ENCODE peak calls at places on chromosomes 13 and 19, in four cellular contexts. I is effector memory CD4-positive, alpha-beta T cell; J is fibroblast of lung; K is lower lobe of right lung. E is an unnamed sample. For H3K4me1 and H3K36me3, the result is how much of the 10 kb centered on the place peaks cover.

GRCh38 chr19:47363758-47364529 is 14.8 kb downstream of the DHX34 start:
- DNase-seq in J (peak), I (no peak), K (no peak), E (no peak)

GRCh38 chr19:18000981-18001836 is 6.8 kb upstream of the ARRDC2 start:
- DNase-seq in J (peak), K (peak), I (peak), E (peak)

GRCh38 chr13:49772828-49773227 is 19.7 kb downstream of the KPNA3 start:
- DNase-seq in K (no peak), J (no peak), I (no peak), E (no peak)

GRCh38 chr13:45339867-45340266 is 1.1 kb downstream of the TPT1 start:
- DNase-seq in K (no peak), I (no peak), J (no peak), E (no peak)

GRCh38 chr13:48068952-48069351 is 26.0 kb downstream of the MED4 start:
- DNase-seq in I (no peak), K (no peak), J (peak), E (no peak)

GRCh38 chr13:51212808-51213728 is 9.1 kb upstream of the FAM124A start:
- DNase-seq in J (peak), K (no peak), I (no peak), E (no peak)

GRCh38 chr13:63944896-63945295 is 2529.2 kb upstream of the PCDH20 start:
- DNase-seq in J (peak), K (no peak), I (no peak), E (no peak)

GRCh38 chr19:30341646-30342201 is 30.5 kb upstream of the ZNF536 start:
- DNase-seq in I (no peak), J (no peak), K (no peak), E (no peak)

GRCh38 chr13:35923347-35923746 is 207.8 kb downstream of the DCLK1 start:
- DNase-seq in I (no peak), J (peak), K (no peak), E (no peak)

GRCh38 chr13:19805765-19806164 is 23.0 kb upstream of the PSPC1 start:
- DNase-seq in I (no peak), J (no peak), K (no peak), E (no peak)

GRCh38 chr13:50805805-50806204 is 37.7 kb downstream of the DLEU7 start:
- DNase-seq in I (no peak), J (peak), K (no peak), E (peak)

GRCh38 chr13:78398743-78399410 is 204.5 kb downstream of the POU4F1 start:
- DNase-seq in K (no peak), J (no peak), I (no peak), E (no peak)

GRCh38 chr19:16383584-16384161 is 59.0 kb downstream of the KLF2 start:
- DNase-seq in J (no peak), I (no peak), K (no peak), E (no peak)

GRCh38 chr13:70814684-70815083 is 706.4 kb upstream of the KLHL1 start:
- DNase-seq in K (no peak), I (no peak), J (no peak), E (no peak)

GRCh38 chr19:34816708-34817107 is 43.7 kb upstream of the ZNF599 start:
- DNase-seq in I (no peak), J (no peak), K (no peak), E (no peak)

GRCh38 chr19:31520633-31521032 is 171.4 kb upstream of the TSHZ3 start:
- DNase-seq in I (no peak), K (no peak), J (no peak), E (no peak)

GRCh38 chr19:53659292-53659691 is 27.5 kb downstream of the DPRX start:
- DNase-seq in J (no peak), K (no peak), I (no peak), E (no peak)

GRCh38 chr13:36244073-36244472 is 29.7 kb upstream of the SOHLH2 start:
- DNase-seq in K (no peak), J (no peak), I (no peak), E (no peak)

GRCh38 chr13:99074693-99075092 is 96.8 kb upstream of the DOCK9 start:
- DNase-seq in I (no peak), K (no peak), J (no peak), E (no peak)

GRCh38 chr19:17721821-17722220 is 2.5 kb downstream of the MAP1S start:
- DNase-seq in K (peak), I (no peak), J (no peak), E (no peak)

GRCh38 chr13:47829684-47830083 is 171.4 kb downstream of the SUCLA2 start:
- DNase-seq in I (no peak), J (peak), K (no peak), E (no peak)

GRCh38 chr13:111856571-111856970 is 210.4 kb upstream of the SOX1 start:
- DNase-seq in I (no peak), K (no peak), J (no peak), E (no peak)

GRCh38 chr19:31312004-31312403 is 37.2 kb downstream of the TSHZ3 start:
- DNase-seq in J (peak), I (no peak), K (no peak), E (no peak)

GRCh38 chr19:17448190-17448967 is at the start of gene TMEM221:
- DNase-seq in J (peak), K (peak), I (peak), E (peak)

GRCh38 chr19:15436012-15436825 is 13.5 kb downstream of the WIZ start:
- DNase-seq in K (no peak), I (no peak), J (peak), E (no peak)

GRCh38 chr13:100836696-100837095 is 162.1 kb upstream of the TMTC4 start:
- DNase-seq in J (peak), I (no peak), K (no peak), E (no peak)

GRCh38 chr19:6723738-6724137 is 3.3 kb upstream of the C3 start:
- DNase-seq in I (no peak), J (peak), K (peak), E (no peak)

GRCh38 chr19:15551183-15552004 is 43.1 kb downstream of the CYP4F22 start:
- DNase-seq in I (peak), J (no peak), K (peak), E (peak)

GRCh38 chr19:9863759-9864158 is 28.6 kb downstream of the PIN1 start:
- DNase-seq in K (no peak), I (no peak), J (no peak), E (no peak)

DNA sequence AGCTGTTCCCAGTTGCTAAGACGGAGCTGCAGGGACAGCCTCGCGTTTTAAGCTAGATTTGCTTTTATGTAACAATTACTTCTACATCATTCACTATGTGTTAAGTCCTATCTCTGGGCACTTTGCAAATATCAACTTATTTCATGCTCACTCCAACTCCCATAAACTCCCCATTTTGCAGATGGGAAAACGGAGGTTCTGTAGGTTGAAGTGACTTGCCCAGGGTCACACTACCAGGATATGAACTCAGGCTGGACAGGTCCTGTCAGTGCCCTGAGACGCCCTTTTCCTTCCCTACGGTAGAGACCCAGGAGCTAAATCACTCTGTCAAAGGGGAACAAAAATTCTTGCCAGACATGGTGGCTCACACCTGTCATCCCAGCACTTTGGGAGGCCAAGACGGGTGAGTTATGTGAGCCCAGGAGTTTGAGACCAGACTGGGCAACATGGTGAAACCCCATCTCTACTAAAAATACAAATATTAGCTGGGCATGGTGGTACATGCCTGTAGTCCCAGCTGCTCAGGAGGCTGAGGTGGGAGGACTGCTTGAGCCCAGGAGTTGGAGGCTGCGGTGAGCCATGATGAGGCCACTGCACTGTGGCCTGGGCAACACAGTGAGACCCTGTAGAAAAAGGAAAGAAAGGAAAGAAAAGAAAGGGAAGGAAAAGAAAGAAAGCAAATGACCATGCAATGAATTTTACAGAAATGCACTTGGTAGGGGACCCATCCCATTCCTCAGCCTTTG is 14.5 kb upstream of the NFIC start:
- DNase-seq in I (no peak), K (no peak), J (no peak), E (no peak)
- H3K4me1 ChIP-seq in I (under half), K (under half), J (under half), E (under half)

GRCh38 chr19:50658438-50659317 is 9.4 kb downstream of the C19orf81 start:
- DNase-seq in J (peak), I (no peak), K (peak), E (no peak)

GRCh38 chr19:50661087-50661486 is 11.8 kb downstream of the C19orf81 start:
- DNase-seq in I (no peak), J (no peak), K (no peak), E (no peak)

GRCh38 chr19:50661675-50662441 is 12.6 kb downstream of the C19orf81 start:
- DNase-seq in I (no peak), J (no peak), K (no peak), E (no peak)

GRCh38 chr19:50659318-50660082 is 10.3 kb downstream of the C19orf81 start:
- DNase-seq in I (no peak), K (no peak), J (no peak), E (no peak)

DNA sequence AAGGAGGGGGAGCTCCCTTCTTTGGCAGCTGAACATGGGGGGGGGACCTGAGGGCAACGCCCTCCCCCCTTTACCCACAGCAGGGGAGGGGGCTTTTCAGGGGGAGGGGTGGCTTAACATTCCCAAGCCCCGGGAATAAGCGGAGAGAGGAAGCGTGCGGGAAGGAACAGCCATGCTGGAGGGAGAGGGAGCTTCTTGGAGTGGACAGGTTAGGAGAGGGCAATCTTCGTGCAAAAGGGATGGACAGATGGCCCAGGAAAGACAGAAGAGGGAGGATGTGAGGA is 10.8 kb downstream of the C19orf81 start:
- DNase-seq in K (no peak), J (no peak), I (no peak), E (no peak)
- H3K4me3 ChIP-seq in K (no peak), J (no peak), I (no peak), E (no peak)

DNA sequence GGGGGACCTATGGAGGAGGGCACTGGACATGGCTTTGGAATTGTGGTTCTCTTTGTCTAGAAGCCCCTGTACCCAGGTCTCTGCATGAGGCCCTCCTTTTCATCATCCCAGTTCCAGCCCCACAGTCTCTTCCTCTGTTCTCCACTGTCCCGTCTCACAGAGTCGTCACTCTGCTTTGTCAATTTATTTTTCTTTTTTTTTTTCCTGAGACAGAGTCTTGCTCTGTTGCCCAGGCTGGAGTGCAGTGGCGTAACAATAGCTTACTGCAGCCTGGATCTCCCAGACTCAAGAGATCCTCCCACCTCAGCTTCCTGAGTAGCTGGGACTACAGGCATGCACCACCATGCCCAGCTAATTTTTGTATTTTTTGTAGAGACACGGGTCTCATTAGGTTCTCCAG is 619 bp upstream of the EXOC3L2 start:
- DNase-seq in I (no peak), K (no peak), J (no peak), E (no peak)
- H3K36me3 ChIP-seq in I (under half), K (under half), J (under half), E (under half)

DNA sequence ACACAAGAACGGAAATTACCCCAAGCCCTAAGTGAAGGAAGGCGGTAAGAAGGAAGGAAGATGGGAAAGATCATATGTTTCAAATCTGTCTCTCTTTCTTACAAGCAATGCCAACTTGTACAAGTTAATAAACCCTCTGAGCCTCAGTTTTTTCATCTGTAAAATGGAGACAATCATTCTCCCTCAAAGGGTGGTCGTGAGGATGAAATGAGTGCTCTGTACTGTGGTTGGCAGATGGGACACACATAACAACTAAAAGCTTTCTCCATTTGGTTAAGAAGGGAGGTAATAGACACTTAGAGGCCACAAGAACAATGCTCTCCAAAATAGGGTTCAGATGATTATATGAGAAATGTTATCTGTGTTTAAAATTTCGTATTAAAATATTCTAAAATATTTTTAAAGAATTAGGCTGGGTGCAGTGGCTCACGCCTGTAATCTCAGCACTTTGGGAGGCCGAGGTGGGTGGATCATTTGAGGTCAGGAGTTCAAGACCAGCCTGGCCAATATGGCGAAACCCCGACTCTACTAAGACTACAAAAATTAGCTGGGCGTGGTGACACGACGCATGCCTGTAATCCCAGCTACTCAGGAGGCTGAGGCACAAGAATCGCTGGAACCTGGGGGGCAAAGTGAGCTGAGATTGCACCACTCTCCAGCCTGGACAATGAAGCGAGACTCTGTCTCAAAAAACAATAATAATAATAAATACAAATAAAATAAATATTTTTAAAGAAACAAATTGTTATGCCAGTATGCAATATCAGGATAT is 89.7 kb downstream of the STARD13 start:
- DNase-seq in K (no peak), I (no peak), J (no peak), E (no peak)
- H3K4me1 ChIP-seq in K (half or more), I (under half), J (under half), E (under half)

DNA sequence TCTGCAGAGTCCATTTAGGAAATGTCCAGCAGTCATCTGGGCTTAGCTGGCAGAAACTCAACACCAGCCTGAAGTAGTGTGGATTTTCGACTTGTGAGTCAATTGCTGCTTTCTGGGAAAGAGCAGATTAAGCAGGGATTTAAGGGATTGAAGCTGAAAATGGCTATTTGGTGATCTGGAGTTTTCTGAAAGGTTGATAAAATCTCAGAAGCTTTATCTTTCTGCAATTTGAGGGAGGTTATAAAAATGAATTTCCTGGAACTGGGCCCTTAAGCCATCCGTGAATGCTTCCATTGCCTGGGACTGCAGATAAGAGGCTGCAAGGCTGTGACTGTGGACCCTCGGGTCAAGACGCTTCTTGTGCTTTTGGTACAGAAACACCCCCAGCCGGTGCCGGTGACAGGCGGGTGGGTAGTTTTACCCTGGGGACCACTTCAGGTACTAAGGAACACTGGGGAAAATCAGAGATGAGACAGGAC is 61.5 kb downstream of the COL4A1 start:
- DNase-seq in K (no peak), I (no peak), J (peak), E (no peak)
- H3K4me3 ChIP-seq in K (no peak), I (no peak), J (no peak), E (no peak)

DNA sequence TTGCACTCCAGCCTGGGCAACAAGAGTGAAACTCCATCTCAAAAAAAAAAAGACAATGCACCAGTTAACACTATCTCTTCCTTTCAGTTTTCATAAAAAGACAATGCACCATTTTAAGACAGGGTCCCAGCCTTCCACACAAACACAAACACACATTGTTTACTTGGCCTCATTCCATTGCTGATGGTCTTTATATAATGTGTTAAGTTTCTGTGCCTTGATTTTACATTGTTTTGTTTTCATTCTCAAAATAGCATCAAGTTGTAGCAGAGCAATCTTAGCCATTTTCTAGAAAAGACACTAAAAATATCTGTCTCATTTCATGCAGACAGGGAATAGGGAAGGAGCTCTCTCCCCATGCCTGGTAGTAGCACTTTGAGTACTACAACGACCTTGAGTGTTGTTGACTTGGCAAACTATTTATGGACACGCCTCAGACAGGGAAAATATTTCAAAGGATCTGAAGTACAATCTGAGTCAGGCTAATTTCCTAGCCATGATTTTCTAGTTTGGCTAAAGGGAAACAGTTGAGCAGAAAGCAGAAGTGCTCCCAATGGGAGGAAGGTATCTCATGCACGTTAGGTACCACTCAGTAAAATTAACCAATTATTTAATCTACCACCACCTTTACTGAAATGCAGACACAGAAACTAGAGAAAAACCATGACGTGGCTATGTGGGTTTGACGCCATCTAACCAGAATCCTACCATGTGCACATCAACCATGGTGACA is 120.6 kb downstream of the ABCC4 start:
- DNase-seq in K (no peak), J (no peak), I (no peak), E (no peak)
- H3K36me3 ChIP-seq in K (under half), J (under half), I (under half), E (under half)

E was measured in CD4-positive, CD25-positive, alpha-beta regulatory T cell.